ENCODE peak calls at places on chromosomes 3 and 15, in seven cellular contexts. Q is kidney, E is astrocyte, F is neuronal stem cell, S is PC-3, N is left ventricle myocardium inferior, B is mucosa of descending colon. R is an unnamed sample.
A peak's percentile ranks its signal among the peaks of the same experiment; 100 is the strongest.

GRCh38 chr3:101992861-101993260 is 143.5 kb downstream of the NFKBIZ start:
- DNase-seq in Q (no peak), E (peak; percentile 71), F (no peak), S (no peak), N (no peak), B (no peak), R (no peak)

GRCh38 chr3:134666466-134666865 is 15.6 kb upstream of the KY start:
- DNase-seq in Q (no peak), E (no peak), F (no peak), S (peak; percentile 46), N (no peak), B (no peak), R (peak; percentile 93)

GRCh38 chr15:93861413-93861812 is 369.9 kb upstream of the MCTP2 start:
- DNase-seq in Q (no peak), E (peak; percentile 0), F (no peak), S (no peak), N (no peak), B (no peak), R (no peak)

GRCh38 chr15:98956796-98957553 is 50.6 kb downstream of the PGPEP1L start:
- DNase-seq in Q (no peak), E (no peak), F (no peak), S (no peak), N (no peak), B (no peak), R (no peak)

GRCh38 chr3:45021936-45022335 is 4.2 kb upstream of the CLEC3B start:
- DNase-seq in Q (no peak), E (no peak), F (no peak), S (no peak), N (no peak), B (no peak), R (no peak)

GRCh38 chr3:44003801-44004200 is 237.9 kb upstream of the TOPAZ1 start:
- DNase-seq in Q (no peak), E (no peak), F (no peak), S (no peak), N (no peak), B (no peak), R (no peak)

GRCh38 chr3:5082658-5083030 is 39.4 kb upstream of the ARL8B start:
- DNase-seq in Q (no peak), E (no peak), F (no peak), S (no peak), N (no peak), B (no peak), R (no peak)

GRCh38 chr3:120637836-120638559 is 41.9 kb downstream of the NDUFB4 start:
- DNase-seq in Q (no peak), E (no peak), F (no peak), S (no peak), N (no peak), B (no peak), R (no peak)

GRCh38 chr3:146052791-146053310 is 108.1 kb downstream of the PLOD2 start:
- DNase-seq in Q (no peak), E (no peak), F (no peak), S (no peak), N (no peak), B (no peak), R (no peak)

GRCh38 chr3:70856414-70857162 is 544.1 kb upstream of the MDFIC2 start:
- DNase-seq in Q (no peak), E (peak; percentile 98), F (no peak), S (peak; percentile 83), N (no peak), B (no peak), R (no peak)

GRCh38 chr3:181336597-181336996 is 347.1 kb upstream of the DNAJC19 start:
- DNase-seq in Q (no peak), E (no peak), F (no peak), S (no peak), N (no peak), B (no peak), R (no peak)

GRCh38 chr3:52822363-52822762 is 8.1 kb downstream of the ITIH4 start:
- DNase-seq in Q (no peak), E (no peak), F (no peak), S (no peak), N (no peak), B (no peak), R (no peak)

GRCh38 chr3:14425574-14426304 is 23.3 kb downstream of the SLC6A6 start:
- DNase-seq in Q (no peak), E (no peak), F (no peak), S (peak; percentile 61), N (no peak), B (peak; percentile 53), R (no peak)

GRCh38 chr15:60673918-60674558 is 195.1 kb upstream of the ICE2 start:
- DNase-seq in Q (no peak), E (peak; percentile 95), F (no peak), S (peak; percentile 80), N (no peak), B (peak; percentile 49), R (peak; percentile 87)

GRCh38 chr3:139836656-139837464 is 98.1 kb upstream of the CLSTN2 start:
- DNase-seq in Q (no peak), E (no peak), F (no peak), S (no peak), N (no peak), B (no peak), R (no peak)

GRCh38 chr3:123801474-123801873 is 82.7 kb downstream of the MYLK start:
- DNase-seq in Q (no peak), E (no peak), F (no peak), S (no peak), N (no peak), B (no peak), R (no peak)

GRCh38 chr3:55406666-55407425 is 80.3 kb downstream of the WNT5A start:
- DNase-seq in Q (no peak), E (peak; percentile 60), F (no peak), S (peak; percentile 75), N (no peak), B (no peak), R (no peak)

GRCh38 chr3:39141211-39141995 is 12.0 kb downstream of the CSRNP1 start:
- DNase-seq in Q (peak; percentile 96), E (peak; percentile 38), F (no peak), S (peak; percentile 93), N (no peak), B (peak; percentile 86), R (no peak)

GRCh38 chr15:98312913-98313312 is 335.4 kb upstream of the IGF1R start:
- DNase-seq in Q (no peak), E (no peak), F (no peak), S (no peak), N (no peak), B (no peak), R (no peak)

GRCh38 chr3:161854232-161854771 is 357.7 kb downstream of the OTOL1 start:
- DNase-seq in Q (no peak), E (peak; percentile 87), F (no peak), S (peak; percentile 99), N (no peak), B (peak; percentile 51), R (peak; percentile 39)

GRCh38 chr3:41450416-41451231 is 251.3 kb downstream of the CTNNB1 start:
- DNase-seq in Q (no peak), E (no peak), F (no peak), S (peak; percentile 44), N (no peak), B (peak; percentile 27), R (no peak)

GRCh38 chr3:57257678-57258077 is 30.1 kb downstream of the APPL1 start:
- DNase-seq in Q (no peak), E (no peak), F (no peak), S (peak; percentile 9), N (no peak), B (no peak), R (no peak)

DNA sequence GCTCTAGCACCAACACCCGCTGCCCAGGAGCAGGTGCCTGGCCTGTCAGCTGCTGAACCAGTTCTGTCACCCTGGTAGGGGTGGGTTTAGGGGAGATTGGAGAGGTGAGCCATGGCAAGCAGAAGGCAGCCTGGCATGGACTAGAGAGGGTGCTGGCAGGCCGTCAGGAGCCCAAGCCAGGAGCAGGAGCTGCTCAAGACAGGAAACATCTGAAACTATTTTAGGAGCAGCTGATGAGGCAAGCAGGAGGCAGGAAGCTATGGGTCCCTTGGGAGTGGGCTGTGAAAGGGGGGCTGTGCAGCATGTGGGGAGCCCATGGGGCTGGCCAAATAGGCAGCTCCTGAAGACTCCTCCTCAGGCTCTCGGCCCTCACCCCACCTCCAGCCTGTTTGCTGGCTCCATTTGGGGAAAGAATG is 2.3 kb downstream of the INKA1 start:
- DNase-seq in Q (peak; percentile 91), E (no peak), F (no peak), S (peak; percentile 47), N (peak; percentile 88), B (no peak), R (peak; percentile 75)
- H3K4me3 ChIP-seq in Q (peak overlapping the region; percentile 32), E (no peak overlapping the region), F (no peak overlapping the region), S (no peak overlapping the region), N (peak overlapping the region; percentile 91), B (no peak overlapping the region), R (no peak overlapping the region)

GRCh38 chr3:186583820-186584219 is 13.3 kb downstream of the DNAJB11 start:
- DNase-seq in Q (no peak), E (peak; percentile 63), F (no peak), S (peak; percentile 87), N (no peak), B (no peak), R (no peak)
- H3K36me3 ChIP-seq in Q (peaks cover 32% of the 10 kb centered on the region), E (peaks cover 61% of the 10 kb centered on the region), F (peaks cover 75% of the 10 kb centered on the region), S (peaks cover 56% of the 10 kb centered on the region), N (peaks cover 70% of the 10 kb centered on the region), B (no peaks in the 10 kb centered on the region), R (peaks cover 60% of the 10 kb centered on the region)

GRCh38 chr15:27124287-27124830 is 153.4 kb downstream of the GABRG3 start:
- DNase-seq in Q (no peak), E (peak; percentile 65), F (no peak), S (peak; percentile 25), N (no peak), B (no peak), R (peak; percentile 5)
- H3K9me3 ChIP-seq in Q (no peaks in the 10 kb centered on the region), E (no peaks in the 10 kb centered on the region), F (no peaks in the 10 kb centered on the region), S (peaks cover 4% of the 10 kb centered on the region), N (peaks cover 5% of the 10 kb centered on the region), B (peaks cover 51% of the 10 kb centered on the region), R (no peaks in the 10 kb centered on the region)

GRCh38 chr15:43103939-43104338 is 1.9 kb downstream of the UBR1 start:
- DNase-seq in Q (no peak), E (no peak), F (no peak), S (no peak), N (no peak), B (no peak), R (no peak)
- H3K4me3 ChIP-seq in Q (no peak overlapping the region), E (no peak overlapping the region), F (no peak overlapping the region), S (peak overlapping the region; percentile 76), N (no peak overlapping the region), B (no peak overlapping the region), R (no peak overlapping the region)